ENCODE peak calls at places on chromosome 21, in eight cellular contexts. One of them, this sample, is unnamed.

GRCh38 chr21:15192243-15192642 is 127.4 kb upstream of the NRIP1 start:
- DNase-seq in GM20000: no peak
- DNase-seq in foreskin fibroblast: no peak
- DNase-seq in GM12864: no peak
- DNase-seq in cardiac fibroblast: peak; percentile 59
- DNase-seq in neural progenitor cell: no peak
- DNase-seq in nephron progenitor cell: no peak
- DNase-seq in ovary: no peak
- DNase-seq in this sample: no peak

GRCh38 chr21:45130324-45130774 is 56.0 kb downstream of the ADARB1 start:
- DNase-seq in GM20000: peak; percentile 45
- DNase-seq in foreskin fibroblast: no peak
- DNase-seq in GM12864: no peak
- DNase-seq in cardiac fibroblast: peak; percentile 81
- DNase-seq in neural progenitor cell: no peak
- DNase-seq in nephron progenitor cell: no peak
- DNase-seq in ovary: peak; percentile 71
- DNase-seq in this sample: peak; percentile 71

GRCh38 chr21:38258803-38259485 is 2.2 kb downstream of the KCNJ15 start:
- DNase-seq in GM20000: no peak
- DNase-seq in foreskin fibroblast: peak; percentile 24
- DNase-seq in GM12864: no peak
- DNase-seq in cardiac fibroblast: peak; percentile 95
- DNase-seq in neural progenitor cell: no peak
- DNase-seq in nephron progenitor cell: no peak
- DNase-seq in ovary: no peak
- DNase-seq in this sample: peak; percentile 80

GRCh38 chr21:39441502-39442475 is 3.8 kb downstream of the LCA5L start:
- DNase-seq in GM20000: peak; percentile 61
- DNase-seq in foreskin fibroblast: peak; percentile 44
- DNase-seq in GM12864: peak; percentile 21
- DNase-seq in cardiac fibroblast: peak; percentile 75
- DNase-seq in neural progenitor cell: peak; percentile 59
- DNase-seq in nephron progenitor cell: peak; percentile 27
- DNase-seq in ovary: no peak
- DNase-seq in this sample: peak; percentile 63

GRCh38 chr21:20527691-20528090 is 470.5 kb upstream of the NCAM2 start:
- DNase-seq in GM20000: no peak
- DNase-seq in foreskin fibroblast: no peak
- DNase-seq in GM12864: no peak
- DNase-seq in cardiac fibroblast: no peak
- DNase-seq in neural progenitor cell: no peak
- DNase-seq in nephron progenitor cell: no peak
- DNase-seq in ovary: no peak
- DNase-seq in this sample: no peak

GRCh38 chr21:37452222-37452621 is 85.6 kb downstream of the DYRK1A start:
- DNase-seq in GM20000: no peak
- DNase-seq in foreskin fibroblast: peak; percentile 83
- DNase-seq in GM12864: no peak
- DNase-seq in cardiac fibroblast: peak; percentile 83
- DNase-seq in neural progenitor cell: no peak
- DNase-seq in nephron progenitor cell: no peak
- DNase-seq in ovary: no peak
- DNase-seq in this sample: peak; percentile 84

GRCh38 chr21:31218830-31219608 is 125.0 kb downstream of the TIAM1 start:
- DNase-seq in GM20000: no peak
- DNase-seq in foreskin fibroblast: no peak
- DNase-seq in GM12864: no peak
- DNase-seq in cardiac fibroblast: peak; percentile 64
- DNase-seq in neural progenitor cell: peak; percentile 8
- DNase-seq in nephron progenitor cell: peak; percentile 39
- DNase-seq in ovary: peak; percentile 17
- DNase-seq in this sample: no peak

GRCh38 chr21:44374601-44375280 is 21.3 kb downstream of the TRPM2 start:
- DNase-seq in GM20000: no peak
- DNase-seq in foreskin fibroblast: no peak
- DNase-seq in GM12864: no peak
- DNase-seq in cardiac fibroblast: no peak
- DNase-seq in neural progenitor cell: no peak
- DNase-seq in nephron progenitor cell: no peak
- DNase-seq in ovary: no peak
- DNase-seq in this sample: no peak

GRCh38 chr21:21383126-21383525 is 384.9 kb downstream of the NCAM2 start:
- DNase-seq in GM20000: no peak
- DNase-seq in foreskin fibroblast: no peak
- DNase-seq in GM12864: no peak
- DNase-seq in cardiac fibroblast: peak; percentile 18
- DNase-seq in neural progenitor cell: no peak
- DNase-seq in nephron progenitor cell: no peak
- DNase-seq in ovary: no peak
- DNase-seq in this sample: no peak

GRCh38 chr21:24941316-24942185 is 665.7 kb downstream of the MRPL39 start:
- DNase-seq in GM20000: no peak
- DNase-seq in foreskin fibroblast: no peak
- DNase-seq in GM12864: no peak
- DNase-seq in cardiac fibroblast: no peak
- DNase-seq in neural progenitor cell: no peak
- DNase-seq in nephron progenitor cell: no peak
- DNase-seq in ovary: peak; percentile 22
- DNase-seq in this sample: no peak

GRCh38 chr21:37562920-37563640 is 196.5 kb downstream of the DYRK1A start:
- DNase-seq in GM20000: no peak
- DNase-seq in foreskin fibroblast: no peak
- DNase-seq in GM12864: no peak
- DNase-seq in cardiac fibroblast: no peak
- DNase-seq in neural progenitor cell: no peak
- DNase-seq in nephron progenitor cell: no peak
- DNase-seq in ovary: peak; percentile 41
- DNase-seq in this sample: no peak

GRCh38 chr21:42125571-42126544 is 54.7 kb downstream of the UMODL1 start:
- DNase-seq in GM20000: no peak
- DNase-seq in foreskin fibroblast: peak; percentile 45
- DNase-seq in GM12864: no peak
- DNase-seq in cardiac fibroblast: peak; percentile 38
- DNase-seq in neural progenitor cell: peak; percentile 43
- DNase-seq in nephron progenitor cell: no peak
- DNase-seq in ovary: no peak
- DNase-seq in this sample: peak; percentile 20
- TF ChIP-seq CTCF in GM20000: no peak
- TF ChIP-seq CTCF in foreskin fibroblast: no peak
- TF ChIP-seq CTCF in GM12864: peak; percentile 3
- TF ChIP-seq CTCF in cardiac fibroblast: peak; percentile 32
- TF ChIP-seq CTCF in neural progenitor cell: peak; percentile 50
- TF ChIP-seq CTCF in nephron progenitor cell: peak; percentile 17
- TF ChIP-seq CTCF in ovary: no peak
- TF ChIP-seq CTCF in this sample: peak; percentile 57

GRCh38 chr21:34039678-34040382 is 33.5 kb upstream of the MRPS6 start:
- DNase-seq in GM20000: no peak
- DNase-seq in foreskin fibroblast: no peak
- DNase-seq in GM12864: no peak
- DNase-seq in cardiac fibroblast: no peak
- DNase-seq in neural progenitor cell: peak; percentile 47
- DNase-seq in nephron progenitor cell: no peak
- DNase-seq in ovary: no peak
- DNase-seq in this sample: no peak
- TF ChIP-seq CTCF in GM20000: no peak
- TF ChIP-seq CTCF in foreskin fibroblast: no peak
- TF ChIP-seq CTCF in GM12864: no peak
- TF ChIP-seq CTCF in cardiac fibroblast: no peak
- TF ChIP-seq CTCF in neural progenitor cell: peak; percentile 30
- TF ChIP-seq CTCF in nephron progenitor cell: no peak
- TF ChIP-seq CTCF in ovary: no peak
- TF ChIP-seq CTCF in this sample: no peak

DNA sequence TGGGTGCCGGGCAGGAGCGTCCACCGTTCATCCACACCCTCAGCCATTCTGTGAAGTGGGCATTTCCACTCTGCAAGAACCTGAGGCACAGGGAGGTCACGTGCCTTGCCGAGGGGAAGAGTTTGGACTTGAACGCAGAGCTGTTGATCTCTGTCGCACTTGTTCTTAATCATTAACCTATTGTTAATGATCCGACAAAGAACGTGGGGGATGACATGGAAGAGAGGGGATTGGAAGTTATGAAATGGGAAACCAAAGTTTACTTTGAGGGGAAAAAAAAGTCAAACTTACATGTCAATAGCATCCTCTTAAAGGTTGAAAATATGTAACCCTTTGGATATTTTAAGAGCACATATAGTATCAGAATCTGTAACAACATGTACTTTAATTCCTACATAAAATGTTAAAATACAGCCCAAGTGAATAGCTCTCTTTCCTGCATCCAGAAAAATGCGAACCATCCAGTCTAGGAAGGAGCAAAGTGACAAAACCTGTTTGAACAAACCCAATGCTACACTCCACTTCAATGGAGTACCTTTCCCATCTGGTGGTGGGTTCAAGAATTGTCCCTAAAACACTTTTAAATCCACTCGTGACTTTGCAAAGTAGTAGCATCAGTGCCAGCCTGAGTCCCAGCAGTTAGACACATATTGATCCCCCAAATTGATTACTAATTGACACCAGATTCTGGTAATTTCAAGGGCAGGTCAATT is 75.5 kb downstream of the SETD4 start:
- DNase-seq in GM20000: no peak
- DNase-seq in foreskin fibroblast: no peak
- DNase-seq in GM12864: no peak
- DNase-seq in cardiac fibroblast: no peak
- DNase-seq in neural progenitor cell: no peak
- DNase-seq in nephron progenitor cell: no peak
- DNase-seq in ovary: no peak
- DNase-seq in this sample: no peak
- TF ChIP-seq CTCF in GM20000: no peak
- TF ChIP-seq CTCF in foreskin fibroblast: no peak
- TF ChIP-seq CTCF in GM12864: no peak
- TF ChIP-seq CTCF in cardiac fibroblast: no peak
- TF ChIP-seq CTCF in neural progenitor cell: no peak
- TF ChIP-seq CTCF in nephron progenitor cell: no peak
- TF ChIP-seq CTCF in ovary: no peak
- TF ChIP-seq CTCF in this sample: no peak

GRCh38 chr21:29196021-29196663 is 65.7 kb downstream of the MAP3K7CL start:
- DNase-seq in GM20000: peak; percentile 79
- DNase-seq in foreskin fibroblast: peak; percentile 94
- DNase-seq in GM12864: peak; percentile 80
- DNase-seq in cardiac fibroblast: peak; percentile 93
- DNase-seq in neural progenitor cell: no peak
- DNase-seq in nephron progenitor cell: no peak
- DNase-seq in ovary: peak; percentile 41
- DNase-seq in this sample: peak; percentile 79
- TF ChIP-seq CTCF in GM20000: peak; percentile 49
- TF ChIP-seq CTCF in foreskin fibroblast: peak; percentile 33
- TF ChIP-seq CTCF in GM12864: peak; percentile 68
- TF ChIP-seq CTCF in cardiac fibroblast: peak; percentile 59
- TF ChIP-seq CTCF in neural progenitor cell: no peak
- TF ChIP-seq CTCF in nephron progenitor cell: no peak
- TF ChIP-seq CTCF in ovary: no peak
- TF ChIP-seq CTCF in this sample: peak; percentile 64